ENCODE peak calls at places on chromosome 10, in six cellular contexts. E is GM23248, T is hepatocyte, O is OCI-LY7, I is GM23338, Q is neural progenitor cell. C is an unnamed sample.

GRCh38 chr10:73941300-73941699 is 30.4 kb downstream of the PLAU start:
- DNase-seq in O (no peak), I (no peak), Q (no peak), E (peak), T (no peak), C (peak)

GRCh38 chr10:3619276-3619675 is 165.7 kb downstream of the KLF6 start:
- DNase-seq in Q (no peak), I (no peak), O (no peak), T (no peak), E (no peak), C (no peak)

GRCh38 chr10:102410427-102411073 is 8.0 kb downstream of the PSD start:
- DNase-seq in Q (peak), O (no peak), E (peak), T (peak), I (peak), C (no peak)

GRCh38 chr10:19811517-19811916 is 4.7 kb upstream of the PLXDC2 start:
- DNase-seq in Q (peak), O (no peak), I (peak), E (peak), T (peak), C (peak)

GRCh38 chr10:10722422-10722821 is 295.2 kb upstream of the CELF2 start:
- DNase-seq in O (no peak), Q (no peak), T (no peak), E (peak), I (no peak), C (no peak)

GRCh38 chr10:25390733-25391132 is 215.9 kb downstream of the GPR158 start:
- DNase-seq in T (no peak), O (no peak), I (peak), E (no peak), Q (no peak), C (no peak)

GRCh38 chr10:48224979-48225560 is 49.4 kb downstream of the FRMPD2 start:
- DNase-seq in O (no peak), I (no peak), E (no peak), T (no peak), Q (no peak), C (no peak)

GRCh38 chr10:86642499-86642898 is 11.8 kb upstream of the OPN4 start:
- DNase-seq in Q (no peak), E (peak), O (no peak), I (no peak), T (no peak), C (peak)

GRCh38 chr10:50622497-50623298 is 1.1 kb downstream of the SGMS1 start:
- DNase-seq in I (peak), T (peak), E (peak), O (peak), Q (peak), C (peak)

GRCh38 chr10:46229144-46229563 is 57.6 kb upstream of the ANTXRL start:
- DNase-seq in I (peak), O (peak), T (peak), Q (peak), E (peak), C (no peak)

GRCh38 chr10:132869621-132870020 is 72.7 kb downstream of the CFAP46 start:
- DNase-seq in I (no peak), T (no peak), E (no peak), Q (no peak), O (no peak), C (no peak)
- TF ChIP-seq EZH2phosphoT487 in I (no peak), T (no peak), E (no peak), Q (no peak), O (no peak), C (no peak)

GRCh38 chr10:33111652-33112051 is 153.6 kb upstream of the ITGB1 start:
- DNase-seq in T (no peak), Q (no peak), O (no peak), I (no peak), E (no peak), C (no peak)

GRCh38 chr10:33113111-33113856 is 155.3 kb upstream of the ITGB1 start:
- DNase-seq in T (peak), O (no peak), I (no peak), Q (no peak), E (peak), C (no peak)

GRCh38 chr10:33116293-33116697 is 158.3 kb upstream of the ITGB1 start:
- DNase-seq in T (peak), Q (peak), I (peak), O (peak), E (peak), C (peak)

GRCh38 chr10:33115720-33116119 is 157.7 kb upstream of the ITGB1 start:
- DNase-seq in T (no peak), O (no peak), Q (no peak), I (no peak), E (peak), C (peak)

DNA sequence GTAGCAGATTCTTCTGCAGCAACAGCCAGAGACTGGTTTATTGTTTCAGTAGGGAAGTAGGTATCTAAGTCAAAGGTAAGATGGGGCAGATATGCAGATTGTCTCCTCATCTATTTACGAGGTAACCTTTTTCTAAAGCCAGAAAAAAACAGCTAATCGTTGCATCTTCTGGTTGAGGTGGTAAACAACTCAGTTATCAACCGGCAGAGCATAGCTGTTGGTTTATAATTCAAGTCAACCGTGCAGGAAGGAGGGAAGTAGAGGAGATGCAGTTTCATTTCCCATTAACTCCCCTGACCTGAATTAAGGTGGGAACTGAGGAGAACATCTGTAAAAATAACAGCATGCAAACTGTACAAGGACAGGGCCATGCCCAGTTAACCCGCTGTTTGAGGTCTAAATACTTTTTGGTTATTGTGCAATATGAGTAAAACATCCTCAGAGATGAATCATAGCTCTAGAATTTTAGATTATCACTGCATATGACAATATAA is 156.5 kb upstream of the ITGB1 start:
- DNase-seq in O (peak), T (no peak), I (no peak), E (peak), Q (no peak), C (peak)
- TF ChIP-seq EZH2phosphoT487 in O (no peak), T (no peak), I (no peak), E (no peak), Q (no peak), C (no peak)

GRCh38 chr10:84523509-84523908 is 195.1 kb downstream of the CCSER2 start:
- DNase-seq in E (peak), I (no peak), T (no peak), Q (peak), O (no peak), C (peak)
- TF ChIP-seq EZH2phosphoT487 in E (no peak), I (no peak), T (no peak), Q (no peak), O (no peak), C (no peak)

DNA sequence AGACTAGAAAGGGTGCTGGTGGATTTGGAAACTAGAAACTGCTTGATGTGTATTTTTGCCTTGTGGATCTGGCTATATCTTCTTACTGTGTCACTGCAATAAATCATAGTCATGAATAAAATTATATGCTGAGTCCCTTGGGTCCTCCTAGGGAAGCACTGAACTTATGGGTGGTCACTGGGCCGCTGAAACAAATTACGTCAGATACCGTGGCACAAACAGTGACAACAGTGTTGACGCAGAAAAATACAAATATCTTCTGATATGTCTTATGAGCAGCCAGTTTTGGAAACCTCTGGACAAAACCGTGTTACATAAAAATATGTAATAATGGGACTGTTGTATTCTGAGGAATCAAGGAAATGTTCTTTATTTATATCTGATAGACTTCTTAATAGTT is 260.1 kb upstream of the SORCS1 start:
- DNase-seq in Q (no peak), I (no peak), T (no peak), O (no peak), E (no peak), C (no peak)
- TF ChIP-seq EZH2phosphoT487 in Q (no peak), I (no peak), T (no peak), O (no peak), E (no peak), C (no peak)

DNA sequence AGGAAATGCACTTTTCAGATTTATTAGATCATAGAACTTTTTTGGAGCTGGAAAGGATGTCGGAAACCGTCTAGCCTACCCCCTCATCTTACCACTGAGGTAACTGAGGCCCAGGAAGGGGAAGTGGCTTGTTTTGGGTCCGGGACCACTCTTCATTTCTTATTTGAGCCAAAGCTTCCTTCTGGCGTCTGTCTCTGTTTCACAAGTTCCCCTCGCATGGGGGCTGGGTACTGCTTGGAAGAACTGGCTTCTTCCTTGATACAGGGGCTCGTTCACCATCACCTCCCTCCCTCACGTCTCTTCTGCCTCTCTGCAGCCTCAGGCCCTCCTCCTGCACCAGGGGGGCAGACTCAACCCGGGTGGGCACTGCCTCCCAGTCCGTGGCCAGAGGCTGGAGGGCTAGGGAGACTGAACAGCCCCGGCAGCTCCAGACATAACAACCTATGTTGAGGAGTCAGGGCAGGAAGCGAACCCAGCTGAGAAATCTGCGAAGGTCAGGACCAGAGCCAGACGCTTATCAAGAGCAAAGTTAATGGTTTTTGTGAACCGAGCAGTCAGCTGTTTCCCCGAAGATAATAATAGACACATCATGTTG is 12.9 kb downstream of the HTRA1 start:
- DNase-seq in T (no peak), O (no peak), I (no peak), E (no peak), Q (no peak), C (no peak)
- TF ChIP-seq EZH2phosphoT487 in T (no peak), O (no peak), I (no peak), E (no peak), Q (no peak), C (no peak)

DNA sequence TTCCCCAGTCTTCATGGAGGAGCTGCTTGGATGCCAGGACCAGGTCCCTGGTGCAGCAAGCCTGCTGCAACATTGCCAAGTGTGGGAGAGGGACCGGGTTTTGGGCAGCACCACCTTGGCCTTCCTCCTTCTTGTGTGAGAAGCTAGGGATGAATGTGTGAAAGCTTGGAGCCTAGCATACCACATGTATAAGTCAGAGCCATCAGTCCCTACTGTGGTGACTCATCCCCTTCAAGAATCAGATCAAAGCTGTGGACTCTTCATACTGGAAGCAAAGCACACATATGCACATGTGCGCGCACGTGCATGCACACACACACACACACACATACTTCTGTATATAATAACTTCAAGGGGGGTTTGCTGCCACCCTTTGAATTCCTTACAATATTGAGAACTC is 527.8 kb downstream of the LRMDA start:
- DNase-seq in Q (no peak), O (no peak), E (peak), I (no peak), T (peak), C (peak)
- TF ChIP-seq EZH2phosphoT487 in Q (no peak), O (no peak), E (no peak), I (no peak), T (no peak), C (no peak)

GRCh38 chr10:27258838-27259532 is 18.4 kb upstream of the ACBD5 start:
- DNase-seq in O (no peak), E (peak), T (peak), I (peak), Q (peak), C (no peak)
- TF ChIP-seq EZH2phosphoT487 in O (no peak), E (peak), T (no peak), I (no peak), Q (peak), C (no peak)